ENCODE peak calls at places on chromosome 9, in five cellular contexts. H is AG09319, P is PC-3, V is lung, C is heart right ventricle. K is an unnamed sample.

GRCh38 chr9:84782228-84782866 is 112.8 kb downstream of the NTRK2 start:
- DNase-seq in H (no peak), P (no peak), V (no peak), C (no peak), K (no peak)

GRCh38 chr9:14532716-14533115 is 160.5 kb downstream of the ZDHHC21 start:
- DNase-seq in H (no peak), P (peak; percentile 44), V (no peak), C (no peak), K (no peak)

GRCh38 chr9:33858346-33858869 is 41.4 kb downstream of the UBE2R2 start:
- DNase-seq in H (no peak), P (peak; percentile 26), V (no peak), C (no peak), K (no peak)

GRCh38 chr9:80707120-80707519 is 982.2 kb downstream of the TLE1 start:
- DNase-seq in H (no peak), P (peak; percentile 63), V (no peak), C (no peak), K (no peak)

GRCh38 chr9:113577525-113578261 is 114.2 kb downstream of the RGS3 start:
- DNase-seq in H (no peak), P (peak; percentile 58), V (no peak), C (no peak), K (peak; percentile 61)

GRCh38 chr9:134340475-134341186 is 14.4 kb downstream of the RXRA start:
- DNase-seq in H (no peak), P (no peak), V (peak; percentile 56), C (peak; percentile 69), K (no peak)

GRCh38 chr9:125091121-125091520 is 52.2 kb downstream of the SCAI start:
- DNase-seq in H (no peak), P (no peak), V (no peak), C (no peak), K (no peak)

GRCh38 chr9:96141666-96142065 is 160.3 kb downstream of the HSD17B3 start:
- DNase-seq in H (no peak), P (no peak), V (no peak), C (no peak), K (no peak)

GRCh38 chr9:706606-707451 is 134.7 kb upstream of the DMRT1 start:
- DNase-seq in H (no peak), P (peak; percentile 49), V (peak; percentile 59), C (peak; percentile 69), K (no peak)

GRCh38 chr9:95820076-95820475 is 55.4 kb upstream of the ERCC6L2 start:
- DNase-seq in H (peak; percentile 46), P (no peak), V (no peak), C (no peak), K (no peak)

GRCh38 chr9:27457445-27457844 is 66.6 kb upstream of the IFNK start:
- DNase-seq in H (no peak), P (no peak), V (no peak), C (no peak), K (no peak)

GRCh38 chr9:36987891-36988290 is 46.2 kb downstream of the PAX5 start:
- DNase-seq in H (no peak), P (peak; percentile 49), V (no peak), C (no peak), K (no peak)

GRCh38 chr9:111527347-111527746 is 2.4 kb downstream of the ZNF483 start:
- DNase-seq in H (no peak), P (no peak), V (no peak), C (no peak), K (no peak)

GRCh38 chr9:73199886-73200285 is 48.2 kb downstream of the ANXA1 start:
- DNase-seq in H (no peak), P (peak; percentile 50), V (no peak), C (no peak), K (no peak)
- TF ChIP-seq CTCF in H (peak; percentile 42), P (peak; percentile 69), V (no peak), C (no peak), K (no peak)

GRCh38 chr9:136517950-136518349 is 27.9 kb downstream of the NOTCH1 start:
- DNase-seq in H (no peak), P (no peak), V (no peak), C (no peak), K (no peak)
- TF ChIP-seq CTCF in H (no peak), P (no peak), V (no peak), C (no peak), K (no peak)

GRCh38 chr9:131181091-131181681 is 55.8 kb downstream of the NUP214 start:
- DNase-seq in H (no peak), P (peak; percentile 11), V (no peak), C (no peak), K (no peak)
- TF ChIP-seq CTCF in H (no peak), P (peak; percentile 41), V (no peak), C (no peak), K (peak; percentile 53)

DNA sequence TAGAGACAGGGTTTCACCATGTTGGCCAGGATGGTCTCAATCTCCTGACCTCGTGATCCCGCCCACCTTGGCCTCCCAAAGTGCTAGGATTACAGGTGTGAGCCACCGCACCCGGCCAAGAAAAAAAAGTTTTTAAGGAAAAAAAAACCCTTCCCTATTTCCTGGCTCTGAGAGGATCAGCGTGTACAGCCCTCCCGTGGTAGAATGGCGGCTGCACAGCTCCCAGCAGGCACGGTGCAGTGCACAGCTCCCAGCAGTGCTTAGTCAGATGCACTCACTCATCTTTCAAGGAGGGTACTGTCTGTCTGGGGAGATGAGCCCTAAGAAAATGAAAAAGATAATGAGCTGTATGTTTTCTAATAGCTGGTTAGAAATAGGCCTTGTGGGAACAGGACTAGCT is 36.8 kb upstream of the SLC2A8 start:
- DNase-seq in H (no peak), P (no peak), V (no peak), C (no peak), K (no peak)
- TF ChIP-seq CTCF in H (no peak), P (no peak), V (no peak), C (peak; percentile 34), K (no peak)

GRCh38 chr9:38392235-38393127 is at the start of gene ALDH1B1:
- DNase-seq in H (peak; percentile 59), P (peak; percentile 85), V (peak; percentile 86), C (peak; percentile 87), K (peak; percentile 19)
- TF ChIP-seq CTCF in H (peak; percentile 28), P (peak; percentile 30), V (no peak), C (peak; percentile 10), K (peak; percentile 57)

GRCh38 chr9:74303945-74304344 is 193.2 kb upstream of the RORB start:
- DNase-seq in H (no peak), P (no peak), V (no peak), C (no peak), K (no peak)

GRCh38 chr9:74304598-74304997 is 192.5 kb upstream of the RORB start:
- DNase-seq in H (no peak), P (no peak), V (no peak), C (no peak), K (no peak)

DNA sequence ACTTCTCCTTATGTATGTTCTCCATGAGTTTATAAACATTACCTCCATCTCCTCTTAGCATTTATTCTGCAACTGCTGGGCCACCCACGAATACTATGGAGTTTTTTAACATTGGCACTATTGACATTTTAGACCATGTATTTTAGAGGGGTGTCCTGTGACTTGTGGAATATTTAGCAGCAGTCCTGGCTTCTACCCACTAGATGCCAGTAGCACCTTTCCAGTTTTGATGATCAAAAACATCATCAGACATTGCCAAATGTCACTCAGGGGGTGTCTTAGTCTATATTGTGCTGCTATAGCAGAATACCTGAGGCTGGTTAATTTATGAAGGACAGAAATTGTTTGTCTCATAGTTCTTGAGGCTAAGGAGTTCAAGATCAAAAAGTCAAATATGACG is 187.5 kb upstream of the RORB start:
- DNase-seq in H (no peak), P (no peak), V (no peak), C (no peak), K (no peak)
- TF ChIP-seq CTCF in H (no peak), P (no peak), V (no peak), C (no peak), K (no peak)

GRCh38 chr9:20353931-20354652 is 268.2 kb downstream of the MLLT3 start:
- DNase-seq in H (no peak), P (no peak), V (no peak), C (no peak), K (no peak)
- TF ChIP-seq CTCF in H (no peak), P (no peak), V (no peak), C (no peak), K (no peak)